ENCODE peak calls at places on chromosome 17, in nine cellular contexts. A is body of pancreas, B is brain microvascular endothelial cell, Y is tibial artery, M is spleen, C is neuronal stem cell, J is lung, W is thoracic aorta, G is dorsolateral prefrontal cortex. F is an unnamed sample.

GRCh38 chr17:10169274-10169673 is 29.1 kb downstream of the GAS7 start:
- DNase-seq in B (no peak), Y (no peak), G (no peak), J (no peak), C (no peak), M (no peak), A (no peak), W (no peak), F (no peak)

GRCh38 chr17:40485851-40486512 is 15.4 kb downstream of the TNS4 start:
- DNase-seq in M (no peak), W (no peak), C (no peak), A (no peak), Y (peak), J (no peak), B (peak), G (no peak), F (no peak)

GRCh38 chr17:35376245-35376644 is 2.8 kb upstream of the SLFN11 start:
- DNase-seq in C (no peak), A (no peak), B (no peak), J (no peak), W (no peak), M (no peak), Y (no peak), G (no peak), F (no peak)

GRCh38 chr17:82007495-82008257 is 15.0 kb downstream of the CENPX start:
- DNase-seq in M (no peak), A (no peak), B (no peak), Y (no peak), W (no peak), C (no peak), J (no peak), G (no peak), F (no peak)

GRCh38 chr17:79079421-79080200 is 5.0 kb downstream of the ENGASE start:
- DNase-seq in G (no peak), J (no peak), C (no peak), W (no peak), B (no peak), Y (no peak), A (no peak), M (peak), F (no peak)

GRCh38 chr17:74532115-74532514 is 840 bp upstream of the CD300LB start:
- DNase-seq in J (peak), C (no peak), M (peak), B (no peak), W (no peak), G (peak), Y (peak), A (no peak), F (no peak)

GRCh38 chr17:59345476-59345875 is 14.0 kb downstream of the YPEL2 start:
- DNase-seq in Y (no peak), W (no peak), A (no peak), G (no peak), B (no peak), C (no peak), J (no peak), M (no peak), F (no peak)

GRCh38 chr17:46895171-46895570 is 27.8 kb upstream of the GOSR2 start:
- DNase-seq in Y (no peak), C (no peak), J (no peak), W (no peak), G (no peak), M (no peak), B (no peak), A (no peak), F (no peak)

GRCh38 chr17:6548034-6548433 is 8.3 kb downstream of the PITPNM3 start:
- DNase-seq in C (no peak), J (no peak), B (no peak), M (no peak), W (no peak), A (no peak), G (no peak), Y (no peak), F (no peak)

GRCh38 chr17:62778990-62779681 is 29.0 kb downstream of the MARCHF10 start:
- DNase-seq in J (peak), B (peak), G (no peak), Y (no peak), W (no peak), C (no peak), A (peak), M (no peak), F (peak)

GRCh38 chr17:11705111-11705510 is 106.8 kb downstream of the DNAH9 start:
- DNase-seq in W (no peak), G (no peak), M (no peak), C (no peak), J (no peak), B (no peak), A (peak), Y (no peak), F (peak)

GRCh38 chr17:67602974-67603373 is 114.8 kb upstream of the NOL11 start:
- DNase-seq in J (no peak), Y (no peak), B (peak), M (peak), A (peak), G (no peak), W (no peak), C (peak), F (peak)

GRCh38 chr17:56887552-56888467 is 26.0 kb downstream of the TRIM25 start:
- DNase-seq in Y (no peak), M (no peak), G (no peak), B (no peak), C (no peak), W (no peak), J (no peak), A (no peak), F (peak)

GRCh38 chr17:32265192-32265895 is at the start of gene RHBDL3:
- DNase-seq in A (no peak), M (no peak), J (no peak), W (no peak), C (no peak), G (no peak), Y (no peak), B (no peak), F (no peak)

GRCh38 chr17:42720996-42721583 is 23.8 kb downstream of the EZH1 start:
- DNase-seq in G (no peak), Y (no peak), W (no peak), C (peak), J (no peak), B (peak), A (peak), M (no peak), F (peak)

GRCh38 chr17:74770498-74771318 is 5.4 kb downstream of the NAT9 start:
- DNase-seq in A (peak), M (peak), W (no peak), C (no peak), G (peak), B (no peak), Y (no peak), J (peak), F (peak)

GRCh38 chr17:18182190-18182977 is 1.2 kb upstream of the ALKBH5 start:
- DNase-seq in G (no peak), B (no peak), M (no peak), W (peak), J (peak), Y (peak), A (peak), C (peak), F (peak)

GRCh38 chr17:81983639-81984373 is 6.4 kb downstream of the ASPSCR1 start:
- DNase-seq in Y (no peak), A (no peak), J (no peak), C (no peak), M (no peak), B (no peak), W (no peak), G (no peak), F (no peak)

GRCh38 chr17:48575673-48576478 is 2.3 kb downstream of the HOXB4 start:
- DNase-seq in A (no peak), W (no peak), C (no peak), G (no peak), M (no peak), Y (no peak), J (no peak), B (no peak), F (no peak)

GRCh38 chr17:57284583-57284982 is 28.3 kb downstream of the MSI2 start:
- DNase-seq in G (no peak), M (no peak), W (no peak), J (no peak), A (no peak), Y (no peak), B (no peak), C (no peak), F (no peak)

GRCh38 chr17:68961204-68961893 is 6.2 kb upstream of the ABCA8 start:
- DNase-seq in B (no peak), Y (no peak), W (no peak), G (no peak), M (no peak), J (no peak), A (no peak), C (no peak), F (no peak)

GRCh38 chr17:64622931-64623654 is 39.0 kb downstream of the SMURF2 start:
- DNase-seq in M (no peak), A (no peak), W (no peak), J (no peak), C (no peak), B (peak), G (no peak), Y (no peak), F (peak)

GRCh38 chr17:58412910-58413630 is 4.3 kb downstream of the RNF43 start:
- DNase-seq in C (no peak), G (no peak), W (no peak), Y (no peak), M (no peak), A (no peak), J (no peak), B (no peak), F (peak)

GRCh38 chr17:694239-694638 is 20.4 kb downstream of the VPS53 start:
- DNase-seq in Y (no peak), J (no peak), A (no peak), B (peak), W (no peak), M (no peak), C (no peak), G (no peak), F (no peak)

GRCh38 chr17:72632026-72632684 is 460.3 kb downstream of the SLC39A11 start:
- DNase-seq in C (no peak), A (no peak), J (no peak), G (no peak), M (no peak), B (no peak), Y (no peak), W (no peak), F (peak)
- H3K27ac ChIP-seq in C (no peak), A (no peak), J (no peak), G (no peak), M (no peak), B (no peak), Y (no peak), W (no peak), F (peak)

DNA sequence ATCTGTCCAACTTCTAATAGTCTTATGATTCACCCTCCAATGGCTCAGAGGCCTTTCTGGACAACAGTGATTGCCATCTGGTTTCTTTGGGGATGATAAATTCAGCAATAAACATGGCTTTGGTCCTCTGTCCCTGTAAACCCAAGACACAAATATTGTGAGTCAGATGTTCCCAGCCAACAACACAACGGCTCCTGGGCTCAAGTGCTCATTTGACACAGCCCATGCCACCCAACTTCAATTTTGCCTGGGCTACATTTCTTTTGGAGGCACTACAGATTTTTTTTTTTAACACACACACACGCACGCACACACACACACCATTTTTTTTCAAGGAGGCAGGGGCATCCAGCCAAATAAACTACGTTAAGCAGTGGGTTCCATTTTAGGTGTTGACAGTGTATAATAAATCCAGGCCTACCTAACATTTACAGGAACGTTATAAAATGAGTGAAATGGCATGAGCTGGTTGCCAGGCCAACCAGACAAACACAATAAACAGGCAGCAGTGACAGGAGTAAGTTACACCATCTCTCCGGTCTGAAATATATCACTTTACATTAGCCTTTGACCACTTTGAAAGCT is 939.9 kb upstream of the SOX9 start:
- DNase-seq in J (no peak), B (peak), C (no peak), Y (peak), W (no peak), M (no peak), G (no peak), A (peak), F (peak)
- H3K27ac ChIP-seq in J (no peak), B (no peak), C (no peak), Y (peak), W (no peak), M (no peak), G (no peak), A (no peak), F (no peak)

GRCh38 chr17:61400058-61400785 is 579 bp downstream of the TBX2 start:
- DNase-seq in J (no peak), M (no peak), C (no peak), B (no peak), A (no peak), W (no peak), Y (no peak), G (no peak), F (no peak)
- H3K27ac ChIP-seq in J (peak), M (peak), C (no peak), B (peak), A (no peak), W (peak), Y (peak), G (peak), F (no peak)

DNA sequence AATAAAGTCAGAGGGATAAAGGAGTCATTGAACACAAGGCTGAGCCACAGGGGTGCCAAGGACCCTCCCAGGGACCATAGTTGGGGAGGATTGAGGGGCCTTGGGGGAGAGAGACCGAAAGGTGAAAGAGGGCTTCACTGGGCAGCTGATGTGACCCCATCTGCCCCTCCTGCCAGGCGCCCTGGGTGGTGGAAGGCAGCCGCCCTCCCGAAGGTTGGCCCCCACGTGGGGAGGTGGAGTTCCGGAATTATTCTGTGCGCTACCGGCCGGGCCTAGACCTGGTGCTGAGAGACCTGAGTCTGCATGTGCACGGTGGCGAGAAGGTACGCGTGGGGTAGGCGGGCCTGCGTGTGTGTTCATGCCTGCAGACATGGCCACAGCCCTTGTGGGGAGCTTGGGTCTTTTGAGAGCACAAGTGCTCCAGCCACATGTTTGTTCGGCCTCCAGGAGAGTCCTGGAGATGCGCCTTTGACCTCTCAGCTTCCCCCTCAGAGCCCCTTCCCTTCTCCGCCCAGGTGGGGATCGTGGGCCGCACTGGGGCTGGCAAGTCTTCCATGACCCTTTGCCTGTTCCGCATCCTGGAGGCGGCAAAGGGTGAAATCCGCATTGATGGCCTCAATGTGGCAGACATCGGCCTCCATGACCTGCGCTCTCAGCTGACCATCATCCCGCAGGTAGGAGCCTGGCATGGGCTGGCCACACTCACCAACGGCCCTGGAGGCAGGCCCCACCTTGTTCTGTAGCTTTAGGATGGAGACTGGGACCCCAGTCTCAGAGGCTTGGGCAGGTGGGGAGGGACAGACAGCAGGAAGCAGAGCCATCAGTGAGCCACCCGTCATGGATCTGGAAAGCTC is 24.1 kb downstream of the ANKRD40 start:
- DNase-seq in Y (no peak), B (no peak), M (peak), W (no peak), A (peak), J (no peak), G (no peak), C (no peak), F (no peak)
- H3K27ac ChIP-seq in Y (no peak), B (no peak), M (no peak), W (no peak), A (peak), J (no peak), G (no peak), C (peak), F (peak)

GRCh38 chr17:38421224-38421841 is 6.9 kb upstream of the ARHGAP23 start:
- DNase-seq in C (no peak), B (no peak), G (no peak), J (no peak), M (no peak), A (no peak), Y (no peak), W (no peak), F (no peak)
- H3K27ac ChIP-seq in C (no peak), B (no peak), G (peak), J (no peak), M (peak), A (no peak), Y (peak), W (peak), F (no peak)

DNA sequence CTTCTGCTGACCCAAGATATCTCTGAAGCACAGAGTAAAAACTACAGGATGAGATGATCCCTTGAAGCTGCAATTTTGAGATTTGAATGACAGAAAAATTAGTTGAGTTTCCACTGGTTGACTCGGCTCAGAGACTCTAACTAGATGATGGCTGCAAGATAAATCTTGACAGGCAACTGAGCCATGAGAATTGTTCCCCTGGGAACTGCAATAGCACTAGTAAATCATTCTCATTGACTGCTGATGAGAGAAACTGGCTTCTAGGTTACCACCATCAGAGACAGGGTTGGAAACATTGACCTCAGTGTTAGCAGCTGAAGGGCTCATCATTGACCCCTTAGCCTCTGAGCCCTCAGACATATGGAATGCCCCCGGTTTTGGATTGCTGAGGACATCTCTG is 125.4 kb upstream of the COX10 start:
- DNase-seq in M (no peak), W (no peak), B (no peak), C (no peak), G (no peak), Y (no peak), J (no peak), A (no peak), F (no peak)
- H3K27ac ChIP-seq in M (no peak), W (no peak), B (no peak), C (no peak), G (no peak), Y (no peak), J (no peak), A (no peak), F (no peak)

GRCh38 chr17:34363183-34363661 is at the start of gene CCL1:
- DNase-seq in A (no peak), B (no peak), M (no peak), C (no peak), Y (no peak), G (no peak), J (no peak), W (no peak), F (no peak)
- H3K27ac ChIP-seq in A (no peak), B (no peak), M (no peak), C (no peak), Y (no peak), G (no peak), J (no peak), W (no peak), F (no peak)

DNA sequence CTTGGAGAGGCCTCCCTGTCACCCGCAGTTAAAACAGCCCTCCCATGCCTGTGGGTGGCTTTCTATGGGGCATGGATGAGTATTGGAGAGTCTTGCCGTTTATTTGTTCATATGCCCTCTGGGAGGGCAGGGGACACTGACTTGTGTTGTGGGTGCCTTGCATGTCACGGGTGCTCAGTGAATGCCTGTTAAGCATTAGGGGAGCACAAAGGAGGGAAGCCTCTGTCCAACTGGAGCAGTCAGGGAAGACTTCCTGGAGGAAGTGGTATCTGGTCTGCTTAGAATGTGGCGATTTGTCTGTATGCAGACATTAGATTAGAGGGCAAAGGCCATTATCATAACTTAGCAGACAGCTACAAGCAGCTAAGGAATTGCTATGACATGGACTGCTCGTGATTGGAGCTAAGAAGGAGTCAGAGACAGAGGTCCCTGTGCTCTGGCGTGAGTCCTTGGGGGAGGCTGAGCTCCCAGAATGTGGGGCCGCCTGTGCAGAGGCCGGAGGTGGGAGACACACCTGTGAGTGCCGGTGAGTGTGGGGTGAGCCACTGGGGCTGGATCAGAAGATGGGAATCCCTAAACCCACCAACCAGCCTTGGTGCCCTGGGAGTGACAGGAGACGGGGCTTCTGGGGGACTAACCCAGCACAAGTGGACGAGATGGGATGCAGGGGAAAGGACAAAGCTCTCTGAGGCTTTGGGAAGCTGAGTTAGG is 286.1 kb downstream of the SEC14L1 start:
- DNase-seq in B (no peak), Y (no peak), J (no peak), W (no peak), C (no peak), G (no peak), A (no peak), M (no peak), F (no peak)
- H3K27ac ChIP-seq in B (peak), Y (peak), J (peak), W (peak), C (no peak), G (peak), A (peak), M (peak), F (peak)

F was measured in small intestine.